ENCODE peak calls at places on chromosomes 11 and 22, in six cellular contexts. One of them, this sample, is unnamed.

GRCh38 chr11:45282070-45282469 is 4.1 kb downstream of the SYT13 start:
- DNase-seq in Peyer's patch: no peak
- DNase-seq in AG04450: no peak
- DNase-seq in coronary artery: no peak
- DNase-seq in CD8-positive, alpha-beta T cell: no peak
- DNase-seq in PC-3: no peak
- DNase-seq in this sample: no peak

GRCh38 chr11:31529189-31529588 is 19.6 kb downstream of the ELP4 start:
- DNase-seq in AG04450: no peak
- DNase-seq in CD8-positive, alpha-beta T cell: no peak
- DNase-seq in coronary artery: no peak
- DNase-seq in Peyer's patch: no peak
- DNase-seq in PC-3: no peak
- DNase-seq in this sample: no peak

GRCh38 chr11:113506893-113507292 is 31.7 kb upstream of the DRD2 start:
- DNase-seq in CD8-positive, alpha-beta T cell: no peak
- DNase-seq in AG04450: no peak
- DNase-seq in Peyer's patch: no peak
- DNase-seq in PC-3: no peak
- DNase-seq in coronary artery: peak; percentile 33
- DNase-seq in this sample: no peak

GRCh38 chr11:17923213-17923612 is 89.6 kb downstream of the SERGEF start:
- DNase-seq in coronary artery: no peak
- DNase-seq in CD8-positive, alpha-beta T cell: no peak
- DNase-seq in Peyer's patch: no peak
- DNase-seq in PC-3: no peak
- DNase-seq in AG04450: no peak
- DNase-seq in this sample: no peak

GRCh38 chr11:45089251-45089650 is 57.2 kb upstream of the PRDM11 start:
- DNase-seq in CD8-positive, alpha-beta T cell: no peak
- DNase-seq in PC-3: peak; percentile 80
- DNase-seq in Peyer's patch: no peak
- DNase-seq in coronary artery: peak; percentile 90
- DNase-seq in AG04450: peak; percentile 68
- DNase-seq in this sample: peak; percentile 50

GRCh38 chr11:56783448-56784041 is 35.0 kb upstream of the OR9G4 start:
- DNase-seq in coronary artery: no peak
- DNase-seq in PC-3: peak; percentile 86
- DNase-seq in Peyer's patch: no peak
- DNase-seq in AG04450: peak; percentile 0
- DNase-seq in CD8-positive, alpha-beta T cell: no peak
- DNase-seq in this sample: peak; percentile 44

GRCh38 chr22:44882226-44882905 is 127.4 kb downstream of the PHF21B start:
- DNase-seq in Peyer's patch: no peak
- DNase-seq in CD8-positive, alpha-beta T cell: no peak
- DNase-seq in PC-3: no peak
- DNase-seq in AG04450: no peak
- DNase-seq in coronary artery: no peak
- DNase-seq in this sample: no peak

GRCh38 chr11:58024601-58025091 is 965 bp downstream of the OR9Q1 start:
- DNase-seq in Peyer's patch: peak; percentile 78
- DNase-seq in AG04450: no peak
- DNase-seq in coronary artery: no peak
- DNase-seq in PC-3: no peak
- DNase-seq in CD8-positive, alpha-beta T cell: no peak
- DNase-seq in this sample: no peak

GRCh38 chr11:73787051-73787642 is 527 bp upstream of the MRPL48 start:
- DNase-seq in CD8-positive, alpha-beta T cell: no peak
- DNase-seq in coronary artery: no peak
- DNase-seq in AG04450: no peak
- DNase-seq in PC-3: no peak
- DNase-seq in Peyer's patch: no peak
- DNase-seq in this sample: no peak

GRCh38 chr22:22787151-22787550 is 100.5 kb upstream of the IGLL5 start:
- DNase-seq in Peyer's patch: no peak
- DNase-seq in AG04450: no peak
- DNase-seq in PC-3: no peak
- DNase-seq in CD8-positive, alpha-beta T cell: no peak
- DNase-seq in coronary artery: no peak
- DNase-seq in this sample: no peak

GRCh38 chr22:25637032-25637431 is 72.6 kb downstream of the GRK3 start:
- DNase-seq in coronary artery: no peak
- DNase-seq in PC-3: no peak
- DNase-seq in Peyer's patch: no peak
- DNase-seq in CD8-positive, alpha-beta T cell: no peak
- DNase-seq in AG04450: no peak
- DNase-seq in this sample: no peak

GRCh38 chr11:134342572-134343340 is 11.0 kb downstream of the GLB1L2 start:
- DNase-seq in AG04450: no peak
- DNase-seq in PC-3: no peak
- DNase-seq in Peyer's patch: no peak
- DNase-seq in CD8-positive, alpha-beta T cell: no peak
- DNase-seq in coronary artery: no peak
- DNase-seq in this sample: no peak

GRCh38 chr11:31955838-31956237 is 135.0 kb upstream of the RCN1 start:
- DNase-seq in Peyer's patch: no peak
- DNase-seq in coronary artery: no peak
- DNase-seq in AG04450: no peak
- DNase-seq in PC-3: no peak
- DNase-seq in CD8-positive, alpha-beta T cell: no peak
- DNase-seq in this sample: no peak

GRCh38 chr11:40289370-40289769 is 1170.1 kb downstream of the LRRC4C start:
- DNase-seq in PC-3: no peak
- DNase-seq in Peyer's patch: no peak
- DNase-seq in AG04450: no peak
- DNase-seq in coronary artery: no peak
- DNase-seq in CD8-positive, alpha-beta T cell: no peak
- DNase-seq in this sample: no peak

GRCh38 chr22:23072035-23072910 is 2.0 kb downstream of the GNAZ start:
- DNase-seq in AG04450: no peak
- DNase-seq in Peyer's patch: peak; percentile 21
- DNase-seq in coronary artery: no peak
- DNase-seq in PC-3: no peak
- DNase-seq in CD8-positive, alpha-beta T cell: no peak
- DNase-seq in this sample: no peak

GRCh38 chr11:59222464-59223065 is 9.8 kb upstream of the MPEG1 start:
- DNase-seq in coronary artery: no peak
- DNase-seq in Peyer's patch: no peak
- DNase-seq in PC-3: no peak
- DNase-seq in CD8-positive, alpha-beta T cell: no peak
- DNase-seq in AG04450: no peak
- DNase-seq in this sample: no peak

GRCh38 chr11:59223611-59224010 is 10.9 kb upstream of the MPEG1 start:
- DNase-seq in Peyer's patch: no peak
- DNase-seq in PC-3: no peak
- DNase-seq in CD8-positive, alpha-beta T cell: no peak
- DNase-seq in coronary artery: no peak
- DNase-seq in AG04450: no peak
- DNase-seq in this sample: no peak

GRCh38 chr11:59224419-59224928 is 11.7 kb upstream of the MPEG1 start:
- DNase-seq in Peyer's patch: no peak
- DNase-seq in CD8-positive, alpha-beta T cell: no peak
- DNase-seq in coronary artery: no peak
- DNase-seq in PC-3: peak; percentile 42
- DNase-seq in AG04450: no peak
- DNase-seq in this sample: no peak

GRCh38 chr11:59221438-59221837 is 8.7 kb upstream of the MPEG1 start:
- DNase-seq in PC-3: peak; percentile 91
- DNase-seq in CD8-positive, alpha-beta T cell: no peak
- DNase-seq in coronary artery: no peak
- DNase-seq in Peyer's patch: no peak
- DNase-seq in AG04450: peak; percentile 71
- DNase-seq in this sample: peak; percentile 61

DNA sequence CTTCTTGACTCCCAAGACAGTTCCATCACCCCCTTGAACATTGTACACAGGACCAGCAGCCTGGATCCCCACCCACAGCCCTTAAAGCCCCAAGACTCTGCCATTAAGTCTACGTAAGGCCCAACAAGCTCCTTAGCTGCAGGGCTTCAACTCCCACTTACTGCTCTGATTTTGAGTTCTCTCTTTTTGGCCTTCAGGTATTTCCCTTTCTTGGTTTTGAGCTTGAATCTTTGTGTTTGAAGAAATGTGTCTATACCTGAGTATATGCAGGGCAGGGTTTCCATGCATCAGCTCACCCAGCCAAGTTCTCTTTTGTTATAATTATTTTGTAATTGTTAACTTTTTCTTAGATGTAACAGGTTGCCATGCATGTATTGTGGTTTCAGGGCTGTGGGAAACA is 10.4 kb upstream of the MPEG1 start:
- DNase-seq in CD8-positive, alpha-beta T cell: no peak
- DNase-seq in Peyer's patch: no peak
- DNase-seq in PC-3: no peak
- DNase-seq in AG04450: no peak
- DNase-seq in coronary artery: no peak
- DNase-seq in this sample: no peak
- H3K27ac ChIP-seq in CD8-positive, alpha-beta T cell: no peak overlapping the region
- H3K27ac ChIP-seq in Peyer's patch: peak overlapping the region; percentile 12
- H3K27ac ChIP-seq in PC-3: no peak overlapping the region
- H3K27ac ChIP-seq in AG04450: no peak overlapping the region
- H3K27ac ChIP-seq in coronary artery: peak overlapping the region; percentile 61
- H3K27ac ChIP-seq in this sample: no peak overlapping the region

GRCh38 chr22:27258773-27259172 is 542.8 kb downstream of the MN1 start:
- DNase-seq in coronary artery: no peak
- DNase-seq in AG04450: no peak
- DNase-seq in PC-3: no peak
- DNase-seq in CD8-positive, alpha-beta T cell: no peak
- DNase-seq in Peyer's patch: no peak
- DNase-seq in this sample: no peak

GRCh38 chr22:27260087-27260730 is 541.3 kb downstream of the MN1 start:
- DNase-seq in CD8-positive, alpha-beta T cell: no peak
- DNase-seq in AG04450: no peak
- DNase-seq in coronary artery: no peak
- DNase-seq in Peyer's patch: no peak
- DNase-seq in PC-3: no peak
- DNase-seq in this sample: no peak

GRCh38 chr22:27259390-27259789 is 542.2 kb downstream of the MN1 start:
- DNase-seq in Peyer's patch: no peak
- DNase-seq in AG04450: no peak
- DNase-seq in PC-3: no peak
- DNase-seq in coronary artery: no peak
- DNase-seq in CD8-positive, alpha-beta T cell: no peak
- DNase-seq in this sample: no peak

GRCh38 chr22:27255580-27255979 is 546.0 kb downstream of the MN1 start:
- DNase-seq in coronary artery: no peak
- DNase-seq in AG04450: no peak
- DNase-seq in CD8-positive, alpha-beta T cell: no peak
- DNase-seq in Peyer's patch: no peak
- DNase-seq in PC-3: no peak
- DNase-seq in this sample: no peak

DNA sequence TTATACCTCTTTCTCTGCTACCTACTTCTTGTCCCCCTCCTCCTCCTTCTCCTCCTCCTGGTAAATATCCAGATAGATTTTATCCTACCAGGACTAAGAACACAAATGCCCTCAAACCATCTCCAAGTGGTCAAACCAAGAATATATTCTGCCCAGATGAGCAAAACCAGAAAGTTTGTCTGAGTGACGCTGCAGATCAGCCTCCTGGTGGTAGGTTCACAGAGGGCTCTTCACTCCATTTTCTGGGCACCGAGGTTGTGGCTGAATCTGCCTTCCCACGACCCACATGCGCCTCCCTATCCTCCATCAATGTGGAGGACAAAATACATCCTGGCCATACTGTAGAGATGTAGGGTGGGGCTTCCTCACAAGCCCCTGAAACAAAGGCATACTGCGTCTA is 543.6 kb downstream of the MN1 start:
- DNase-seq in CD8-positive, alpha-beta T cell: no peak
- DNase-seq in coronary artery: no peak
- DNase-seq in AG04450: no peak
- DNase-seq in Peyer's patch: no peak
- DNase-seq in PC-3: no peak
- DNase-seq in this sample: no peak
- TF ChIP-seq CTCF in CD8-positive, alpha-beta T cell: no peak
- TF ChIP-seq CTCF in coronary artery: no peak
- TF ChIP-seq CTCF in AG04450: no peak
- TF ChIP-seq CTCF in Peyer's patch: no peak
- TF ChIP-seq CTCF in PC-3: no peak
- TF ChIP-seq CTCF in this sample: no peak

GRCh38 chr11:19912206-19913118 is 199.8 kb downstream of the NAV2 start:
- DNase-seq in coronary artery: no peak
- DNase-seq in Peyer's patch: no peak
- DNase-seq in CD8-positive, alpha-beta T cell: no peak
- DNase-seq in PC-3: no peak
- DNase-seq in AG04450: no peak
- DNase-seq in this sample: no peak

GRCh38 chr11:19913893-19914249 is 201.2 kb downstream of the NAV2 start:
- DNase-seq in PC-3: no peak
- DNase-seq in AG04450: no peak
- DNase-seq in CD8-positive, alpha-beta T cell: no peak
- DNase-seq in coronary artery: no peak
- DNase-seq in Peyer's patch: no peak
- DNase-seq in this sample: no peak

GRCh38 chr11:19910931-19911330 is 198.3 kb downstream of the NAV2 start:
- DNase-seq in Peyer's patch: no peak
- DNase-seq in coronary artery: no peak
- DNase-seq in CD8-positive, alpha-beta T cell: no peak
- DNase-seq in PC-3: no peak
- DNase-seq in AG04450: no peak
- DNase-seq in this sample: no peak

GRCh38 chr11:19915808-19916207 is 203.2 kb downstream of the NAV2 start:
- DNase-seq in Peyer's patch: no peak
- DNase-seq in AG04450: no peak
- DNase-seq in PC-3: no peak
- DNase-seq in coronary artery: no peak
- DNase-seq in CD8-positive, alpha-beta T cell: no peak
- DNase-seq in this sample: no peak

GRCh38 chr11:19913236-19913892 is 200.7 kb downstream of the NAV2 start:
- DNase-seq in CD8-positive, alpha-beta T cell: no peak
- DNase-seq in PC-3: no peak
- DNase-seq in coronary artery: no peak
- DNase-seq in Peyer's patch: no peak
- DNase-seq in AG04450: no peak
- DNase-seq in this sample: no peak
- H3K27ac ChIP-seq in CD8-positive, alpha-beta T cell: no peak overlapping the region
- H3K27ac ChIP-seq in PC-3: no peak overlapping the region
- H3K27ac ChIP-seq in coronary artery: peak overlapping the region; percentile 66
- H3K27ac ChIP-seq in Peyer's patch: no peak overlapping the region
- H3K27ac ChIP-seq in AG04450: no peak overlapping the region
- H3K27ac ChIP-seq in this sample: no peak overlapping the region

GRCh38 chr11:43516316-43516820 is 157.6 kb downstream of the TTC17 start:
- DNase-seq in PC-3: no peak
- DNase-seq in Peyer's patch: no peak
- DNase-seq in CD8-positive, alpha-beta T cell: no peak
- DNase-seq in coronary artery: no peak
- DNase-seq in AG04450: no peak
- DNase-seq in this sample: no peak

GRCh38 chr11:43517518-43517917 is 158.8 kb downstream of the TTC17 start:
- DNase-seq in AG04450: no peak
- DNase-seq in PC-3: no peak
- DNase-seq in Peyer's patch: no peak
- DNase-seq in CD8-positive, alpha-beta T cell: no peak
- DNase-seq in coronary artery: no peak
- DNase-seq in this sample: no peak

GRCh38 chr11:43518407-43519165 is 159.9 kb downstream of the TTC17 start:
- DNase-seq in Peyer's patch: no peak
- DNase-seq in CD8-positive, alpha-beta T cell: no peak
- DNase-seq in coronary artery: no peak
- DNase-seq in PC-3: no peak
- DNase-seq in AG04450: no peak
- DNase-seq in this sample: no peak

GRCh38 chr11:43511959-43512358 is 153.2 kb downstream of the TTC17 start:
- DNase-seq in Peyer's patch: no peak
- DNase-seq in PC-3: no peak
- DNase-seq in coronary artery: no peak
- DNase-seq in AG04450: no peak
- DNase-seq in CD8-positive, alpha-beta T cell: no peak
- DNase-seq in this sample: no peak

GRCh38 chr11:43515090-43515489 is 156.4 kb downstream of the TTC17 start:
- DNase-seq in CD8-positive, alpha-beta T cell: no peak
- DNase-seq in AG04450: no peak
- DNase-seq in PC-3: no peak
- DNase-seq in coronary artery: no peak
- DNase-seq in Peyer's patch: no peak
- DNase-seq in this sample: no peak
- TF ChIP-seq CTCF in CD8-positive, alpha-beta T cell: no peak
- TF ChIP-seq CTCF in AG04450: no peak
- TF ChIP-seq CTCF in PC-3: peak; percentile 37
- TF ChIP-seq CTCF in coronary artery: no peak
- TF ChIP-seq CTCF in Peyer's patch: no peak
- TF ChIP-seq CTCF in this sample: no peak

This sample was measured in RWPE1.